ENCODE peak calls at places on chromosomes 11 and 22, in six cellular contexts. P is lung, X is A549, N is neuronal stem cell, Z is pancreas, B is lower lobe of right lung. V is an unnamed sample.

GRCh38 chr11:18527512-18527911 is 770 bp upstream of the TSG101 start:
- DNase-seq in P (no peak), Z (no peak), N (no peak), X (peak; percentile 44), B (no peak), V (no peak)

GRCh38 chr11:124199702-124200101 is 16.6 kb downstream of the OR10D3 start:
- DNase-seq in Z (no peak), X (no peak), B (no peak), P (no peak), N (no peak), V (no peak)

GRCh38 chr11:73140213-73141030 is 1.7 kb downstream of the FCHSD2 start:
- DNase-seq in X (peak; percentile 56), B (no peak), N (peak; percentile 26), Z (no peak), P (peak; percentile 39), V (peak; percentile 84)

GRCh38 chr11:14107071-14107470 is 144.5 kb downstream of the SPON1 start:
- DNase-seq in B (no peak), Z (no peak), X (no peak), N (no peak), P (no peak), V (no peak)

GRCh38 chr11:44016129-44016528 is 31.7 kb upstream of the ACCSL start:
- DNase-seq in P (no peak), X (no peak), N (no peak), B (no peak), Z (no peak), V (no peak)

GRCh38 chr22:26681395-26681821 is 24.0 kb downstream of the MIAT start:
- DNase-seq in Z (no peak), B (peak; percentile 49), N (peak; percentile 62), P (peak; percentile 76), X (no peak), V (peak; percentile 54)

GRCh38 chr11:69259072-69259471 is 34.9 kb upstream of the MYEOV start:
- DNase-seq in X (no peak), Z (no peak), N (no peak), P (no peak), B (no peak), V (no peak)

GRCh38 chr11:12832828-12833227 is 158.6 kb downstream of the TEAD1 start:
- DNase-seq in P (no peak), B (no peak), Z (no peak), X (no peak), N (no peak), V (no peak)

GRCh38 chr11:34495724-34496377 is 17.7 kb downstream of the ELF5 start:
- DNase-seq in P (peak; percentile 80), X (no peak), Z (peak; percentile 59), B (peak; percentile 89), N (no peak), V (no peak)

DNA sequence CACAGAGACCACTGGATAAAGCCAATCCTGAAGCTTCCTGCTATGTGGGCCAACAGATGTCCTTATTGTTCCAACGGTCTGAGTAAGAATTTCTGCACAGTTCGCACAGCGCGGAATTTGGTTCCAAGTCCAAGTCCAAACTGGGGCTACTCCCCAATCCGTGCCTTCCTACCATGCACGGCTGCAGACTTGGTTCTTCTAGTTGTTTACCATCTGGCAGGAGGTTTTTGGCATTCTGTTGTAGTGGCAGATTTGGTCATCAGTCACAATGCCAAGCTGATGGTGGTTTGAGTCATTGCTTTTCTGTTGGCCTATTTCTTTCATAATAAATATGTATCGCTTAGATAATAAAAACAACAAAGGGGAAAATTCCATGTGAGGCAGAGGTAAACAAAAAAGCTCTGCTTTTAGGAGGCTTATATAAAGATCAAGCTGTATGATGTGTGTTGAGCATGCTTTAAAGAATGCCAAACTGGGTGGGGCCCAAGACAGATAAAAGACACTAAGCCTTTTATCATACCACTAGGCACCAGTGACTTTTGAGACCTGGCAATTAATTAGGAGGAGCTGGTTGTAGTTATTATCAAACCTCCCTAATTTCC is 52.5 kb upstream of the SYN3 start:
- DNase-seq in B (no peak), P (no peak), Z (no peak), X (no peak), N (no peak), V (no peak)
- H3K27ac ChIP-seq in B (no peak overlapping the region), P (no peak overlapping the region), Z (no peak overlapping the region), X (no peak overlapping the region), N (no peak overlapping the region), V (no peak overlapping the region)

DNA sequence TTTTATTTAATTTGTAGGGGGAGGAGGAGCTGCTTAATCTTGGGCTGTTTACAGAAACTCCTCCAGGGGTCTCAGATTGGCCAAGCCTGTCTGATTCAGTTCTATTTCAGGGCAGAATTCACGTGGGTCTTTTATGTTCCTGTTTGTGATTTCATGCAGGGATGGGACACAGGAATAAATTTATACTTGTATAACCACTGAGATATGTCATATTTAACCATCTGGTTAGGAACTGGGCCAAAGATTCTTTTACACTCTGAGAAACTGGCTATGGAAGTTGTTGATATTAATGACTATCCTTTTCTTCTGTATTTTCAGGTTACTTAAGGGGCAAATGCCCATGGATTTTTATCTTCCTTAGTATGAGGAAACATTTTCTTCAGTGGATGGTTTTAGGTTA is 132.6 kb upstream of the ANO3 start:
- DNase-seq in P (no peak), N (no peak), X (no peak), Z (no peak), B (no peak), V (no peak)
- H3K27ac ChIP-seq in P (no peak overlapping the region), N (no peak overlapping the region), X (no peak overlapping the region), Z (no peak overlapping the region), B (no peak overlapping the region), V (no peak overlapping the region)

GRCh38 chr11:126432065-126432461 is 76.6 kb downstream of the ST3GAL4 start:
- DNase-seq in P (no peak), Z (peak; percentile 33), N (no peak), B (no peak), X (no peak), V (no peak)

GRCh38 chr11:126432525-126432924 is 77.0 kb downstream of the ST3GAL4 start:
- DNase-seq in X (no peak), B (no peak), P (no peak), Z (peak; percentile 28), N (no peak), V (no peak)

GRCh38 chr11:126430581-126431320 is 75.3 kb downstream of the ST3GAL4 start:
- DNase-seq in N (no peak), X (no peak), B (no peak), P (no peak), Z (no peak), V (no peak)

GRCh38 chr11:126433244-126433846 is 77.9 kb downstream of the ST3GAL4 start:
- DNase-seq in B (no peak), X (no peak), P (no peak), Z (peak; percentile 26), N (no peak), V (no peak)

GRCh38 chr11:126431401-126432064 is 76.0 kb downstream of the ST3GAL4 start:
- DNase-seq in B (no peak), Z (peak; percentile 25), P (peak; percentile 48), N (no peak), X (peak; percentile 10), V (no peak)
- H3K27ac ChIP-seq in B (peak overlapping the region; percentile 74), Z (no peak overlapping the region), P (peak overlapping the region; percentile 85), N (no peak overlapping the region), X (peak overlapping the region; percentile 35), V (peak overlapping the region; percentile 72)

DNA sequence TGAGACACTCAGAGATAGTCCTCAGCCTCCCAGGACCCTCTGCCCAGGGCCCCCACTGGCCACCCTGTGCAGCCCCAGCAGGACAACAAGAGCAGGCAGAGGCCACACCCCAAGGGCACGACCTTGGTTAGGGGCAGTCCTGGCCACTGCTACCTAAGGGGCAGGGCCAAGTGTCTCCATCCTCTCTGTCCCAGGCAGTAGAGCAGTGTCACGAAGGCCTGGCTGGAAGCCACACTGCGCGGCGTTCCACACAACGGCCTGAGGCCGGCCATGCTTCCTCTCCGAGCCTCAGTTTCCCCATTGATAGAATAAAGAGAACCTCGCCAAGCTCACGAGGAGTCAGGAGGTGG is 1074.3 kb downstream of the BRD1 start:
- DNase-seq in Z (peak; percentile 42), N (no peak), B (no peak), P (peak; percentile 20), X (no peak), V (no peak)
- H3K27ac ChIP-seq in Z (no peak overlapping the region), N (no peak overlapping the region), B (no peak overlapping the region), P (no peak overlapping the region), X (no peak overlapping the region), V (no peak overlapping the region)

DNA sequence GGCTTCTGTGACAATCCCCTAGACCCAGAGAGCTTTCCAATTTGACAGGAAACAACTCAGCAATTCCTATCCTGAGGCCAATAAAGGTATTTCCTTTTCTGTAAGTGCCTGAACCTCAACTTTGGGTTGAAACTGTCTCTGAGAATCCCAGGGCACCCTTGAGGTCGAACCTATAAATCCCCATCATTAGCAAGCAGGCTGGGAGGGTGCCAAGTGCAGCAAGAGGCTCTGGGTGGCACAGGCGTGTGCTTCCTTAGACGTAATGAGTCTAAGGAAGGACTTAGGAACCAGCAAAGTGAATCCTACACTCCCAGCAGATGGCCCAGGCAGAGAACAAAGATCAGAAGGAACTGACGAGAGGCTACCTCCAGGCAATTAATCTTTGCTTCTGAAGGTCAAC is 234.2 kb upstream of the NARS2 start:
- DNase-seq in B (no peak), X (no peak), P (no peak), N (no peak), Z (no peak), V (no peak)
- H3K27ac ChIP-seq in B (no peak overlapping the region), X (no peak overlapping the region), P (no peak overlapping the region), N (no peak overlapping the region), Z (no peak overlapping the region), V (no peak overlapping the region)

DNA sequence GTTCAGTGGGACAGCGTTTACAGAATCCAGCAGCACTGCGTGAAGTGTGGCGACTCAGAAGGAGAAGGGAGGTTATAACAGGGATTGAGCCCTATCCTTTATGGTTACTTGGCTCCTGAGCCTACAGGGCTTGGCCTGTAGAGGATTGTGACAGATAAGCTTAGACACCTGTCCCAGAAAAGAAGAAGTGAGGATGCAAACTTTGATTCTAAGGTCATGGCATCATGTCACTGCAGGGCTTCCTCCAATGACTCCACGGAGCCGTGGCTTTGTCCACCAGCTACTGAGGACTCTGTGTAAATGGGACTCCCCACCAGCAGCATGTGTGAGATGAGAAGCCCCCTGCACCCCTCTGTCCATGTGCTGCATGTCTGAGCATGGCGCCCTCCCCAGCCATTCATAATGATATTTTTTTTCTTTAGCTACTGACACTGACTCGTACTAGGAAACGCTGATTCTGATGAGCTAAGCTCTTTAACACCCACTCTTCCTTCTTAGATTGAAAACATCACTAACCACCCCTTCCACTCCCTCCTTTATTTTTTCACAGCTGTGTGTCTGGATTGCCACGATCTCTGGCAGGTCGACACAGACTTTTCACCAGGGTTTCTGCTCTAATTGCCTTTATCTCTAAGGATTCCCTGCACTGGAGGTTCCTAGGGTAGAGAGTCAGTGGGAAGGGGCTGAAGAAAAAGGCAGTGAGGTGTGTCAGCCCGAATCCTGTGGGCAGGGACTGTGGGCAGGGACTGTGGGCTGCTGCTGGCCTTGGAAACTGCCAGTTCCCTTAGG is 65.5 kb upstream of the TTC12 start:
- DNase-seq in N (no peak), Z (no peak), P (no peak), X (no peak), B (no peak), V (no peak)
- H3K27ac ChIP-seq in N (no peak overlapping the region), Z (no peak overlapping the region), P (no peak overlapping the region), X (no peak overlapping the region), B (no peak overlapping the region), V (no peak overlapping the region)